ENCODE peak calls at places on chromosomes 7 and 10, in nine cellular contexts. P, O, T, R, N, U, I, D and G are unnamed samples.

GRCh38 chr10:107969936-107970335 is 805.4 kb upstream of the SORCS1 start:
- DNase-seq in N (no peak), T (no peak), R (no peak), D (no peak), U (no peak), O (no peak), I (no peak), P (no peak), G (no peak)

GRCh38 chr10:132735341-132735775 is 50.6 kb downstream of the NKX6-2 start:
- DNase-seq in O (no peak), R (no peak), U (peak), I (no peak), N (no peak), T (no peak), D (no peak), P (no peak), G (no peak)

GRCh38 chr10:97903128-97904025 is 53.7 kb downstream of the GOLGA7B start:
- DNase-seq in U (no peak), O (no peak), T (no peak), P (no peak), I (no peak), D (no peak), N (no peak), R (peak), G (no peak)

GRCh38 chr10:71222541-71223364 is 10.4 kb downstream of the UNC5B start:
- DNase-seq in O (no peak), R (no peak), T (no peak), P (no peak), I (no peak), U (no peak), D (no peak), N (no peak), G (no peak)

GRCh38 chr10:27542812-27543211 is 38.7 kb downstream of the RAB18 start:
- DNase-seq in N (no peak), O (no peak), D (no peak), P (no peak), I (peak), U (no peak), R (no peak), T (peak), G (no peak)

GRCh38 chr7:3861941-3862340 is 560.9 kb downstream of the SDK1 start:
- DNase-seq in D (peak), R (no peak), T (peak), N (no peak), P (no peak), U (no peak), O (no peak), I (peak), G (no peak)

GRCh38 chr7:158868754-158869410 is 12.5 kb downstream of the DYNC2I1 start:
- DNase-seq in I (no peak), P (no peak), U (no peak), N (no peak), O (no peak), T (no peak), R (no peak), D (no peak), G (no peak)

GRCh38 chr10:13450078-13450477 is 78.7 kb downstream of the BEND7 start:
- DNase-seq in O (no peak), R (no peak), T (peak), I (peak), P (no peak), N (no peak), U (no peak), D (no peak), G (no peak)

GRCh38 chr10:86327954-86328705 is 38.5 kb downstream of the GRID1 start:
- DNase-seq in R (no peak), N (no peak), D (no peak), P (no peak), I (no peak), U (no peak), O (no peak), T (no peak), G (no peak)

GRCh38 chr10:34003561-34003960 is 669.1 kb upstream of the NRP1 start:
- DNase-seq in I (no peak), P (no peak), D (no peak), O (no peak), U (no peak), N (no peak), T (no peak), R (no peak), G (no peak)

GRCh38 chr10:11557967-11558366 is 53.5 kb downstream of the USP6NL start:
- DNase-seq in I (no peak), P (no peak), R (no peak), U (no peak), N (no peak), O (no peak), D (no peak), T (no peak), G (no peak)